ENCODE peak calls at places on chromosomes 5 and 9, in eight cellular contexts. F is hypothalamus; N is SW480; O is immature natural killer cell; C is activated CD8-positive, alpha-beta memory T cell treated with anti-CD3 and anti-CD28 coated beads, Interleukin-2, amount 50 U/mL, for 48 hours; G is GM23338; S is amygdala; B is sigmoid colon. Y is an unnamed sample.

GRCh38 chr5:132677191-132677590 is 3.4 kb downstream of the IL4 start:
- DNase-seq in S (no peak), F (no peak), C (no peak), G (peak), O (no peak), N (peak), B (no peak), Y (peak)

GRCh38 chr9:131609116-131609830 is 64.0 kb downstream of the PRRT1B start:
- DNase-seq in F (peak), O (no peak), B (peak), N (no peak), S (no peak), G (peak), C (no peak), Y (no peak)

GRCh38 chr9:81716409-81716808 is 27.1 kb upstream of the TLE1 start:
- DNase-seq in B (no peak), N (no peak), G (no peak), C (no peak), F (no peak), S (no peak), O (no peak), Y (no peak)

GRCh38 chr5:126445502-126446174 is 22.4 kb downstream of the GRAMD2B start:
- DNase-seq in O (peak), S (no peak), B (no peak), F (no peak), N (no peak), C (no peak), G (no peak), Y (no peak)

GRCh38 chr5:52007230-52007858 is 624.1 kb downstream of the ISL1 start:
- DNase-seq in F (no peak), C (no peak), B (no peak), N (peak), G (peak), O (no peak), S (peak), Y (no peak)

GRCh38 chr9:97615439-97616072 is 17.6 kb downstream of the TSTD2 start:
- DNase-seq in F (peak), B (peak), S (peak), G (peak), O (peak), N (peak), C (no peak), Y (no peak)

GRCh38 chr5:146240951-146241350 is 37.5 kb downstream of the RBM27 start:
- DNase-seq in S (no peak), N (no peak), F (no peak), C (no peak), G (no peak), O (no peak), B (no peak), Y (no peak)

GRCh38 chr5:151923865-151924264 is 786 bp downstream of the GLRA1 start:
- DNase-seq in C (no peak), O (no peak), S (no peak), N (peak), G (peak), F (no peak), B (no peak), Y (no peak)

GRCh38 chr5:98031926-98032325 is 741.5 kb upstream of the RGMB start:
- DNase-seq in N (no peak), C (no peak), B (no peak), O (no peak), F (no peak), G (no peak), S (no peak), Y (no peak)

GRCh38 chr5:154782326-154782725 is 27.1 kb downstream of the LARP1 start:
- DNase-seq in C (no peak), S (no peak), G (peak), B (no peak), N (no peak), O (no peak), F (no peak), Y (no peak)

GRCh38 chr5:151772029-151772867 is 494 bp downstream of the G3BP1 start:
- DNase-seq in S (no peak), C (peak), B (peak), O (no peak), N (peak), F (no peak), G (peak), Y (peak)

GRCh38 chr5:73768-74502 is 18.0 kb upstream of the PLEKHG4B start:
- DNase-seq in S (no peak), G (no peak), O (no peak), N (no peak), B (no peak), C (no peak), F (no peak), Y (no peak)

GRCh38 chr5:37738057-37738691 is 101.7 kb downstream of the GDNF start:
- DNase-seq in S (no peak), C (no peak), F (no peak), N (peak), G (no peak), O (peak), B (no peak), Y (no peak)

GRCh38 chr5:120512757-120513650 is 48.9 kb downstream of the PRR16 start:
- DNase-seq in S (no peak), O (no peak), F (no peak), N (no peak), G (no peak), B (no peak), C (no peak), Y (no peak)

GRCh38 chr5:147939431-147940114 is 33.2 kb upstream of the C5orf46 start:
- DNase-seq in S (no peak), O (no peak), F (no peak), B (no peak), C (no peak), G (no peak), N (no peak), Y (peak)

GRCh38 chr5:136013559-136013958 is 15.2 kb upstream of the TGFBI start:
- DNase-seq in B (no peak), S (no peak), C (no peak), N (no peak), O (no peak), G (no peak), F (no peak), Y (no peak)

GRCh38 chr9:137000177-137000930 is 4.0 kb upstream of the CLIC3 start:
- DNase-seq in G (no peak), C (peak), F (no peak), O (peak), B (no peak), S (no peak), N (no peak), Y (no peak)

GRCh38 chr9:653856-654387 is 187.6 kb upstream of the DMRT1 start:
- DNase-seq in B (no peak), F (no peak), N (no peak), C (no peak), G (no peak), S (no peak), O (no peak), Y (no peak)

GRCh38 chr5:74316064-74316586 is 324.4 kb downstream of the ENC1 start:
- DNase-seq in O (no peak), S (no peak), C (peak), B (no peak), G (no peak), N (peak), F (no peak), Y (no peak)

GRCh38 chr5:102312586-102312985 is 16.5 kb upstream of the SLCO4C1 start:
- DNase-seq in B (no peak), O (no peak), F (no peak), S (no peak), C (no peak), G (no peak), N (no peak), Y (no peak)

GRCh38 chr9:35000535-35001284 is 11.2 kb downstream of the DNAJB5 start:
- DNase-seq in F (no peak), B (no peak), N (no peak), G (peak), S (no peak), O (no peak), C (no peak), Y (no peak)

GRCh38 chr5:101067415-101067814 is 164.3 kb upstream of the ST8SIA4 start:
- DNase-seq in S (no peak), B (no peak), O (no peak), G (no peak), N (no peak), F (no peak), C (no peak), Y (no peak)

GRCh38 chr5:73214921-73215490 is 42.0 kb downstream of the TMEM174 start:
- DNase-seq in S (no peak), B (no peak), F (no peak), G (peak), C (no peak), N (no peak), O (no peak), Y (no peak)

GRCh38 chr5:139272471-139273321 is 20.8 kb upstream of the MATR3 start:
- DNase-seq in N (peak), F (no peak), S (no peak), B (no peak), O (peak), G (no peak), C (no peak), Y (no peak)

GRCh38 chr5:175378444-175379028 is 65.4 kb downstream of the DRD1 start:
- DNase-seq in F (no peak), N (peak), C (no peak), B (no peak), G (no peak), O (no peak), S (no peak), Y (no peak)

GRCh38 chr5:137727623-137728022 is 8.3 kb downstream of the KLHL3 start:
- DNase-seq in O (no peak), C (no peak), S (no peak), G (no peak), B (no peak), N (no peak), F (no peak), Y (no peak)

GRCh38 chr5:88671408-88671807 is 211.6 kb downstream of the MEF2C start:
- DNase-seq in B (no peak), S (no peak), N (no peak), F (no peak), G (no peak), C (no peak), O (no peak), Y (no peak)

GRCh38 chr5:96067902-96068614 is 106.4 kb upstream of the ELL2 start:
- DNase-seq in C (no peak), N (peak), O (no peak), G (no peak), S (no peak), F (no peak), B (no peak), Y (no peak)